ENCODE peak calls at places on chromosome 20, in four cellular contexts. O is PC-3; D is effector memory CD4-positive, alpha-beta T cell; J is tibial artery. W is an unnamed sample.

GRCh38 chr20:59933296-59933848 is at the start of gene SYCP2:
- DNase-seq in O (no peak), D (peak), J (peak), W (peak)

GRCh38 chr20:6142348-6142993 is 19.6 kb upstream of the FERMT1 start:
- DNase-seq in O (peak), D (no peak), J (no peak), W (peak)

GRCh38 chr20:33843854-33844253 is 32.7 kb downstream of the CHMP4B start:
- DNase-seq in O (peak), D (no peak), J (no peak), W (peak)

GRCh38 chr20:1537731-1538058 is 19.8 kb downstream of the SIRPD start:
- DNase-seq in O (no peak), D (no peak), J (peak), W (no peak)

GRCh38 chr20:31475032-31475431 is at the start of the genes DEFB124 and REM1:
- DNase-seq in O (no peak), D (no peak), J (peak), W (peak)

GRCh38 chr20:19628570-19629134 is 129.4 kb upstream of the RIN2 start:
- DNase-seq in O (peak), D (no peak), J (no peak), W (peak)

GRCh38 chr20:35979528-35979927 is 11.1 kb downstream of the CNBD2 start:
- DNase-seq in O (peak), D (no peak), J (no peak), W (no peak)

GRCh38 chr20:22757424-22758189 is 173.2 kb upstream of the FOXA2 start:
- DNase-seq in O (no peak), D (no peak), J (no peak), W (no peak)

GRCh38 chr20:47320990-47321805 is 35.3 kb downstream of the ZMYND8 start:
- DNase-seq in O (peak), D (no peak), J (no peak), W (no peak)

DNA sequence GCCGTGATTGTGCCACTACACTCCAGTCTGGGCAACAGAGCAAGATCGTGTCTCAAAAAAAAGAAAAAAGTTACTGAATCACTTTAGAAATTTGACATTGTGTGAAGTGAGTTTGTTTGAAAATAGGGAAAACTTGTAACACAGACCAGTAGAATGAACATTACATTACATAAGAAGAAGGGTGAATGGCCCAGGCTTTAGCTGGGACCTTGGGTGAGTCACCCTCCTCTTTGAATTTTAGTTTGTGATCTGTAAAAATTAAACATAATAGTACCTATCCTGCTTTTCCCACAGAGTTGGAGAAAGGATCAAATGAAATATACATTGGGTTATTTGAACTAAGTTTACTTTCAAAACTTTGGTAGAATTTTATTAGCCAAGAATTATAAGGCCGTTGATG is 56.3 kb downstream of the KCNS1 start:
- DNase-seq in O (peak), D (no peak), J (no peak), W (no peak)
- H3K27ac ChIP-seq in O (no peak), D (no peak), J (no peak), W (no peak)

DNA sequence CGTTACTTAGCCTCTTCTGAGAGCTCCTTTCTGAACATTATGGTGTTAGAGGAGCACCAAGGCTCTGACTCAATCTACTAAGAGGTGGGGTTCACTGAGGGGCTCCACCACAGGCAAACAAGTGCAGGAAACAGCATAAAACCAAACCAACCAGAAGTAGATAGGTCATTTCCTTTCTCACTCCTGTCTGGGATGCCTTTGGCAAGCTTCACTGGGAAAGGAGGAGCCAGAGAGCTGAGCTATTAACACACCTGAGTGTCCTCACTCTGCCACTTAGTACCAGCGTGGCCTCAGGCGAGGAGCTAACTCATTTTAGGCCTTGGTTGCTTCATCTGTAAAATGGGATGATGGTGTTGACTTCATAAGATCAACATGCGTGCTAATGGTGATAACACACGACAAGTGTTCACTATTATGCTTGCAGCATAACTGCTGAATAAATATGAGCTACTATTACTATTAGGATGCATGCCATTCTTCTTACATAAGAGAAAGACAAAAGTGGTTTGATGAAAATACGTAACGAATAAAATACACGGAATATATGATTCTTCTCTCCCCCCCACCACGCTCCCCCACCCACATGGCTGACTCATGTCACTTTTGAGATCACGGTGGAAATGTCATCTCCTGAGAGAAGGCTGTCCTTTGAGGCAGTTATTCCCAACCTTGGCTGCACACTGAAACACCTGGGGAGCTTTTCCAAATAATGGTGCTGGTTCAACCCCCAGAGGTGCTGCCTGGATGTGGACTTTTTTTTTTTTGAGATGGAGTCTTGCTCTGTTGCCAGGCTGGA is 185.3 kb downstream of the BCAS1 start:
- DNase-seq in O (peak), D (no peak), J (no peak), W (no peak)
- H3K27ac ChIP-seq in O (peak), D (no peak), J (no peak), W (no peak)

GRCh38 chr20:34871320-34871926 is 1.2 kb downstream of the GGT7 start:
- DNase-seq in O (no peak), D (no peak), J (no peak), W (no peak)

GRCh38 chr20:34874094-34874654 is 1.5 kb upstream of the GGT7 start:
- DNase-seq in O (peak), D (peak), J (peak), W (peak)

GRCh38 chr20:34872604-34873224 is at the start of gene GGT7:
- DNase-seq in O (peak), D (peak), J (peak), W (peak)

GRCh38 chr20:34873583-34874093 is 982 bp upstream of the GGT7 start:
- DNase-seq in O (no peak), D (no peak), J (no peak), W (no peak)

DNA sequence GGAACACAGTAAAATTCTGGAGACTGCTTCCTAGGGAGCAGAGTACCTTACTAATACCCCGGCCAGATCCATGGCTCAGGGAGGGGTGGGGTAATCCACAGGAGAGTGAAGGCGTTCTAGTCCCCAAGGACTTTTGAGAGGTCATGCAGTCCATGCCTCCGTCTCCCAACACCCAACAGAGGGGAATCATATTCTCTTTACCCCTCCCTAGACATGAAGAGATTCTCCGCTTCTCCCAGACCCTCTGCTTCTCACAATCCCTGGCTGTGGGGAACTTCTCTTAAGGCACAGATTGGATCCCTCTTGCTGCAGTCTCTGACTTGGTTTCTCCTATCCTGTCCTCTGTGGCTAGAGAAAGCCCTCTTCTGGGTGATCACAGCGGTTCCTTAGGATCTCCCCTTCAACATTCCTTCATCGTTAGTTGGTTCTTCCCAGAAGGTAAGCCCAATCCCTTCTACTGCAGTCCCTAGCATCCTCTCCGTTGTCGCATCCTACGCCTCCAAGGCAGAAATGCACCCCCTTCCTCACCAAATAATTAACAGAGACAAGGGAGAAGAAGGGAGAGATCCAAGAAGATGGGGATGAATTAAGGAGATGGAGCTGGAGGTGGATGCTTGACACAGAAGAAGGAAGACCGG is 571 bp downstream of the GGT7 start:
- DNase-seq in O (no peak), D (no peak), J (no peak), W (no peak)
- H3K27ac ChIP-seq in O (no peak), D (peak), J (peak), W (peak)

GRCh38 chr20:45995213-45996097 is 13.3 kb upstream of the MMP9 start:
- DNase-seq in O (peak), D (no peak), J (no peak), W (no peak)
- H3K27ac ChIP-seq in O (peak), D (no peak), J (no peak), W (no peak)